ENCODE peak calls at places on chromosomes 5 and 9, in seven cellular contexts. R, J, V, N, Q, K and U are unnamed samples. For H3K9me3, the result is how much of the 10 kb centered on the place peaks cover.

GRCh38 chr5:125485003-125485641 is 738.7 kb upstream of the ZNF608 start:
- DNase-seq in R (peak), N (peak), V (no peak), K (peak), Q (peak), J (peak), U (no peak)

GRCh38 chr9:136110082-136111061 is 8.3 kb downstream of the TMEM250 start:
- DNase-seq in Q (no peak), K (peak), R (no peak), J (peak), N (no peak), V (no peak), U (no peak)

GRCh38 chr5:109866051-109866450 is 176.3 kb downstream of the MAN2A1 start:
- DNase-seq in Q (no peak), J (no peak), K (no peak), N (no peak), V (no peak), R (no peak), U (no peak)

GRCh38 chr5:170143091-170143490 is 37.4 kb downstream of the FOXI1 start:
- DNase-seq in Q (no peak), V (no peak), J (no peak), R (no peak), K (peak), N (no peak), U (no peak)

GRCh38 chr9:36148652-36149051 is 12.1 kb downstream of the GLIPR2 start:
- DNase-seq in K (no peak), J (peak), Q (peak), V (peak), N (peak), R (peak), U (peak)

GRCh38 chr9:124366476-124367220 is 48.6 kb downstream of the PSMB7 start:
- DNase-seq in J (no peak), K (no peak), V (no peak), N (no peak), R (no peak), Q (no peak), U (no peak)

GRCh38 chr5:175872287-175873089 is 1.1 kb downstream of the CPLX2 start:
- DNase-seq in V (no peak), J (no peak), Q (peak), K (peak), R (no peak), N (no peak), U (no peak)

GRCh38 chr5:117326997-117327396 is 752.4 kb upstream of the SEMA6A start:
- DNase-seq in R (no peak), Q (no peak), J (no peak), V (no peak), K (no peak), N (no peak), U (no peak)

GRCh38 chr9:88387035-88387732 is 1.1 kb upstream of the SPIN1 start:
- DNase-seq in V (peak), J (peak), Q (peak), N (no peak), R (peak), K (no peak), U (no peak)

GRCh38 chr5:165626161-165626560 is 2120.7 kb downstream of the MAT2B start:
- DNase-seq in Q (no peak), K (no peak), N (no peak), V (no peak), J (no peak), R (no peak), U (no peak)

GRCh38 chr9:112175796-112176315 is 759 bp upstream of the SUSD1 start:
- DNase-seq in J (no peak), Q (no peak), N (no peak), K (peak), V (no peak), R (no peak), U (no peak)

GRCh38 chr5:137264573-137264972 is 234.6 kb downstream of the SPOCK1 start:
- DNase-seq in R (no peak), N (no peak), V (no peak), K (no peak), J (no peak), Q (no peak), U (no peak)

GRCh38 chr9:101705135-101705661 is 33.2 kb downstream of the GRIN3A start:
- DNase-seq in N (no peak), R (no peak), J (no peak), Q (no peak), V (peak), K (peak), U (peak)

GRCh38 chr5:91255396-91256141 is 127.5 kb downstream of the ARRDC3 start:
- DNase-seq in N (no peak), Q (no peak), R (no peak), J (no peak), V (no peak), K (no peak), U (no peak)

GRCh38 chr9:73037613-73038012 is 84.8 kb upstream of the ALDH1A1 start:
- DNase-seq in K (no peak), J (no peak), Q (no peak), V (no peak), R (no peak), N (no peak), U (no peak)

GRCh38 chr9:69173497-69173890 is 583 bp upstream of the TJP2 start:
- DNase-seq in V (no peak), R (no peak), Q (no peak), N (no peak), J (no peak), K (no peak), U (no peak)

GRCh38 chr5:172758077-172758835 is 12.7 kb downstream of the DUSP1 start:
- DNase-seq in J (peak), R (no peak), K (peak), V (no peak), Q (peak), N (no peak), U (peak)

GRCh38 chr5:181187500-181188213 is 17.3 kb downstream of the TRIM7 start:
- DNase-seq in K (peak), R (peak), V (peak), Q (no peak), J (peak), N (peak), U (peak)

GRCh38 chr5:132406144-132406783 is 36.8 kb downstream of the SLC22A5 start:
- DNase-seq in R (no peak), Q (no peak), N (no peak), J (no peak), V (no peak), K (no peak), U (no peak)

GRCh38 chr9:89260525-89260924 is 50.5 kb upstream of the CKS2 start:
- DNase-seq in K (no peak), Q (no peak), N (no peak), J (no peak), R (no peak), V (no peak), U (no peak)

GRCh38 chr9:69122086-69122390 is 52.0 kb upstream of the TJP2 start:
- DNase-seq in R (peak), Q (peak), K (peak), J (peak), N (peak), V (peak), U (peak)

GRCh38 chr5:12316812-12317211 is 412.6 kb upstream of the CTNND2 start:
- DNase-seq in K (no peak), V (no peak), R (no peak), N (no peak), Q (no peak), J (no peak), U (no peak)

GRCh38 chr5:92455011-92455410 is 1071.9 kb upstream of the ARRDC3 start:
- DNase-seq in K (no peak), J (no peak), Q (no peak), V (no peak), N (no peak), R (no peak), U (no peak)

GRCh38 chr5:109163336-109163735 is 246.4 kb downstream of the PJA2 start:
- DNase-seq in N (no peak), K (no peak), R (no peak), Q (no peak), J (no peak), V (no peak), U (no peak)

GRCh38 chr5:79459626-79460025 is 54.3 kb downstream of the HOMER1 start:
- DNase-seq in R (no peak), V (no peak), N (no peak), Q (no peak), K (no peak), J (no peak), U (no peak)

GRCh38 chr5:151497391-151498002 is 50.1 kb downstream of the SLC36A1 start:
- DNase-seq in K (no peak), J (no peak), R (no peak), Q (no peak), V (no peak), N (no peak), U (no peak)

GRCh38 chr9:76297721-76298239 is 96.4 kb downstream of the RFK start:
- DNase-seq in N (no peak), J (peak), R (peak), K (no peak), V (no peak), Q (no peak), U (no peak)

GRCh38 chr5:18546570-18546969 is 912.3 kb downstream of the TAF11L14 start:
- DNase-seq in K (no peak), R (no peak), N (no peak), J (no peak), V (no peak), Q (no peak), U (no peak)

GRCh38 chr9:83280259-83280658 is 217.3 kb upstream of the RASEF start:
- DNase-seq in K (no peak), J (no peak), Q (no peak), V (no peak), R (no peak), N (no peak), U (no peak)

GRCh38 chr5:10482791-10483530 is 41.3 kb downstream of the ROPN1L start:
- DNase-seq in V (no peak), Q (no peak), J (no peak), R (no peak), N (no peak), K (no peak), U (no peak)

GRCh38 chr5:21646469-21646868 is 1206.7 kb downstream of the CDH12 start:
- DNase-seq in R (no peak), J (peak), K (no peak), N (no peak), Q (no peak), V (no peak), U (no peak)

GRCh38 chr5:21642321-21642720 is 1210.8 kb downstream of the CDH12 start:
- DNase-seq in Q (no peak), K (no peak), J (peak), V (no peak), N (no peak), R (no peak), U (no peak)

GRCh38 chr5:21649969-21650368 is 1203.2 kb downstream of the CDH12 start:
- DNase-seq in Q (no peak), V (no peak), R (no peak), K (no peak), J (no peak), N (no peak), U (no peak)

DNA sequence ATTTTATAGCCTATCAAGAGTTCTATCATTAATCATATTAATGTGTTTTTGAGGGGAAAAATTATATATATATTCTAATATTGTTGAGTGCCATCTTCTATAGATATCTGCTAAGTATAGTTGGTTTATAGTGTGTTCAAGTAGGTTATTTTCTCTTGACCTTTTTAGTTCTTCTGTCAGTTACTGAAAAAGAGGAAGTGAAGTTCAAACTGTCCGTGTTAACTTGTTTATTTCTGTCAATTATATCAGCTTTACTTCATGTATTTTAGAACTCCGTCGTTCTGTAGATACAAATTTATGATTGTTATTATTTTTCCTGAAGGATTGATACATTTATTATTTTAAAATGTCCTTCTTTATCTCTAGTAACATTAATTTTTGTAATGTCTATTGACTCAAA is 1209.1 kb downstream of the CDH12 start:
- DNase-seq in R (no peak), V (no peak), K (no peak), Q (no peak), N (no peak), J (no peak), U (no peak)
- H3K9me3 ChIP-seq in R (under half), V (under half), K (under half), Q (under half), N (under half), J (under half), U (under half)

DNA sequence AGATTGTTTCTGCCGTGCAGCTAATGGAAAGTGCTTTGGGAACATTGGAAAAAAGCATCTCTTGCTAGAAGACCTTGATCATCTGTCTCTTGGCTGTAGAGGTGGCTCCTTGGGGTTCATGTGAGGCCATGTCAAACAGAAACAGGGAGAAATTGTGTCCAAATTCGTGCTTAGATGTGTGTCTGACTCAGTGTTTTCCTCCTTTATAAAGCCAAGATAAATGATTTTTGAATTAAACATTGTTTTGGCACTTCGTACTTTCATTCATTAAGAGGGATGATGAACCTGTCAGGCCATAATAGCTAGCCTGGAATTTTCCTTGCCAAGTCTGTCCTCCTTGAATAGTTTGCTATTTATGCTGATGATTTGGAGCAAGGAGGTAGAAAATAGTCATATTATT is 143.8 kb downstream of the FBXL7 start:
- DNase-seq in J (no peak), Q (no peak), R (no peak), V (no peak), N (no peak), K (no peak), U (no peak)
- H3K4me3 ChIP-seq in J (no peak), Q (no peak), R (no peak), V (no peak), N (no peak), K (no peak), U (no peak)

DNA sequence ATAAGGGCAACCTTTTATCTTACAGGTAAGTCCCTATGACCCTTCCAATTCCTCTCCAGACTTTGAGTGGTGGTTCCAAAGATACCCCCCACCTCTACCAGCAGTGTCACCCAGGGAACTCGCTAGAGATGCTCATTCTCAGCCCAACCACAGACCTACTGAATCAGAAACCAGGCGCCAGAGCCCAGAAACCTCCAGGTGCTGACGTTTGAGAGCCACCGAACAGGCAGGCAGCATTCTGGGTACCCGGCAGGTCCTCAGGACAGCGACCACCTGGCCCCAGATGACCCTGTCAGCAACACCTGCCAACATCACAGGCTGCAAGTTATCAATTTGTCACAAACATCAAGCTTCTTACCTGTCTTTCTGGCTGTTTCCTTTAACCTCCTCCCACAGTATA is 19.5 kb downstream of the RAPGEF1 start:
- DNase-seq in Q (no peak), K (no peak), R (no peak), J (no peak), V (no peak), N (no peak), U (no peak)
- H3K27ac ChIP-seq in Q (no peak), K (no peak), R (peak), J (no peak), V (peak), N (no peak), U (no peak)

GRCh38 chr9:61671276-61671973 is 481.6 kb downstream of the SPATA31A7 start:
- DNase-seq in R (no peak), J (no peak), N (peak), K (no peak), Q (no peak), V (no peak), U (peak)

GRCh38 chr9:61673247-61673646 is 483.4 kb downstream of the SPATA31A7 start:
- DNase-seq in J (no peak), V (no peak), R (no peak), N (no peak), Q (no peak), K (no peak), U (no peak)

GRCh38 chr9:61674882-61675281 is 485.0 kb downstream of the SPATA31A7 start:
- DNase-seq in J (no peak), V (no peak), Q (no peak), R (no peak), N (no peak), K (no peak), U (no peak)

GRCh38 chr9:61674465-61674864 is 484.6 kb downstream of the SPATA31A7 start:
- DNase-seq in K (no peak), N (no peak), V (no peak), J (no peak), R (no peak), Q (no peak), U (peak)

GRCh38 chr9:61673664-61674381 is 484.0 kb downstream of the SPATA31A7 start:
- DNase-seq in J (no peak), Q (no peak), N (peak), V (no peak), K (no peak), R (no peak), U (peak)
- H3K9me3 ChIP-seq in J (under half), Q (under half), N (under half), V (under half), K (under half), R (under half), U (under half)

DNA sequence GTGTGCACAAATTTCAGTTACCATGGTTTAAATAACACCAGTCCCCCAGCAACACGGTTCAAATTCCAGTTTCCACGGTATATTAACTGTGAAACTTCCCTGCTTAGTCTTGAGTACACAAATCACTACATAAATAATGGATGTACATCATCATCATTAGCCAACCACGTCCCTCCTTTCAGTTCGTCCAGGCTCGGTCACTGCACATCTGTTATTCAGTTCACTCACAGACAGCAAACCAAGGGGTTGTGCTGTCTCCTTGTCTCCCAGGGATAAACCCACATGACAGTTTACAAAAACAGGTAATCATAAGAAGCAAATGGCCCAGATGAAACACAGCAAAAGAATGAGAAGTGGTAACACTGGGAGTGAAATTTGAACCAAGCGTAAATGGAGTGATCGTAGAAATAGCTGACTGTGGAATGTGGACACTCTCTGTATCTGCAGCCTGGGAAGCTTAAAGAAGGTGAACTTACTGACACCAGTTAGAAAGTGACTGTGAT is 61.0 kb upstream of the RAD23B start:
- DNase-seq in K (no peak), N (no peak), V (no peak), J (peak), R (no peak), Q (no peak), U (no peak)
- H3K4me3 ChIP-seq in K (no peak), N (no peak), V (no peak), J (peak), R (no peak), Q (no peak), U (no peak)

DNA sequence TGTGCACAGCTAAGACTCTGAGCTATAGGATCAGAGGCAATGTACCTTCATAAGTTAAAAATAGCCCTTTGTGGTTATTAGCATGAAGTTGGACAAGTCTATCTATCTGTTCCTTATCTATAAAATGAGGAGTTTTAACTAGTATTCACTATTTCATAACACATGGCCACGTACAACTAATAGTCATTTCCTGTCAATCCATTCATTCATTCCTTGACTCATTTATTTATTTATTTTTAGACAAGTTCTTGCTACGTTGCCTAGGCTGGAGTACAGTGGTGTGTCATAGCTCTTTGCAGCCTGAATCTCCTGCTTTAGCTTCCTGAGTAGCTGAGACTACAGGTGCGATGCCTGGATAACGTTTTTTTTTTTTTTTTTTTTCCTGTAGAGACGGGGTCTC is 92.1 kb downstream of the NR3C1 start:
- DNase-seq in Q (no peak), R (no peak), J (peak), V (no peak), K (no peak), N (no peak), U (no peak)
- H3K27ac ChIP-seq in Q (peak), R (no peak), J (peak), V (no peak), K (no peak), N (no peak), U (no peak)

GRCh38 chr9:133366435-133366834 is 9.4 kb downstream of the SURF4 start:
- DNase-seq in K (no peak), V (peak), Q (no peak), R (no peak), N (no peak), J (no peak), U (no peak)
- H3K9me3 ChIP-seq in K (under half), V (under half), Q (under half), R (under half), N (under half), J (under half), U (under half)

GRCh38 chr5:54644226-54644625 is 126.7 kb downstream of the SNX18 start:
- DNase-seq in N (no peak), V (no peak), J (peak), Q (no peak), R (no peak), K (no peak), U (no peak)

GRCh38 chr5:54643679-54644078 is 126.1 kb downstream of the SNX18 start:
- DNase-seq in N (no peak), K (no peak), V (no peak), Q (no peak), J (peak), R (no peak), U (no peak)

GRCh38 chr5:54649041-54649504 is 131.5 kb downstream of the SNX18 start:
- DNase-seq in R (no peak), N (no peak), V (no peak), J (no peak), K (no peak), Q (no peak), U (no peak)

GRCh38 chr5:54646285-54647101 is 128.9 kb downstream of the SNX18 start:
- DNase-seq in N (peak), K (peak), R (peak), V (peak), J (peak), Q (no peak), U (peak)

DNA sequence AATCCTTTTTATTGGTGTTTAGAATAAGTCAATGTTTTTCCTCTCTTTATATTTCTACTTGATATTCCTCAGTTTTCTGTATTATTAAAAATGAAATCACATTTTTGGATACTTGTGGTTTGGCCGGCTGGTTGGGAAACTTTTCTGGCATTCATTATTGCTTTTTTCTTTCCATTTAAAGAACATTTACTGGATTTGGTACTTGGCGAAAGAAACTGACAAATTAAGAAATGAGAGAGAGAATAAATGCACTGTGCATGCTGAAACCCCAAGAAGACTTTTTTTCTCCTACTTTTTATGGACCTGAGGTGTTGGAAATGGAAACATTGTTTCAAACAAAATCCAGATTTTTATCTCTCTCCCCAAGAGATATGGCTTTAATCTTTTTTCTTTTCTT is 128.3 kb downstream of the SNX18 start:
- DNase-seq in J (peak), R (no peak), N (no peak), Q (no peak), K (no peak), V (no peak), U (no peak)
- H3K4me3 ChIP-seq in J (no peak), R (peak), N (no peak), Q (no peak), K (no peak), V (no peak), U (no peak)